ENCODE peak calls at places on chromosome 1, in ten cellular contexts. O is fibroblast of pulmonary artery, E is lower leg skin, P is esophagus squamous epithelium, Y is choroid plexus epithelial cell, M is fibroblast of the aortic adventitia, V is stomach, D is heart left ventricle, K is HCT116, R is brain microvascular endothelial cell. H is an unnamed sample.

GRCh38 chr1:61081637-61082335 is 575 bp upstream of the NFIA start:
- DNase-seq in K (no peak), V (peak), R (no peak), E (peak), D (peak), Y (peak), M (peak), O (peak), P (no peak), H (peak)

GRCh38 chr1:216596298-216596947 is 126.8 kb downstream of the ESRRG start:
- DNase-seq in V (no peak), E (no peak), K (no peak), R (no peak), Y (no peak), M (no peak), O (no peak), P (no peak), D (no peak), H (peak)

GRCh38 chr1:44677201-44677520 is 2.6 kb downstream of the ARMH1 start:
- DNase-seq in O (peak), K (no peak), M (peak), P (no peak), V (no peak), D (no peak), E (no peak), Y (peak), R (peak), H (peak)

GRCh38 chr1:179082308-179083030 is 599 bp downstream of the TOR3A start:
- DNase-seq in V (peak), K (no peak), D (no peak), R (no peak), P (no peak), E (no peak), M (peak), O (peak), Y (peak), H (no peak)

GRCh38 chr1:172717722-172718455 is 59.0 kb downstream of the FASLG start:
- DNase-seq in O (no peak), R (no peak), D (no peak), K (no peak), V (no peak), M (no peak), P (no peak), E (no peak), Y (no peak), H (peak)

GRCh38 chr1:172360511-172360910 is 60.0 kb upstream of the C1orf105 start:
- DNase-seq in R (no peak), D (no peak), P (no peak), O (peak), V (no peak), M (no peak), Y (no peak), K (no peak), E (no peak), H (no peak)

GRCh38 chr1:46489638-46490602 is at the start of gene DMBX1:
- DNase-seq in M (no peak), O (no peak), V (peak), K (peak), E (no peak), R (no peak), P (no peak), D (peak), Y (no peak), H (no peak)

GRCh38 chr1:81834921-81835698 is 34.4 kb downstream of the ADGRL2 start:
- DNase-seq in D (no peak), E (no peak), O (peak), P (no peak), R (peak), Y (peak), V (no peak), K (no peak), M (peak), H (peak)

GRCh38 chr1:178278135-178278534 is 184.2 kb downstream of the RASAL2 start:
- DNase-seq in V (no peak), O (peak), K (no peak), Y (no peak), D (no peak), P (no peak), M (peak), E (no peak), R (no peak), H (no peak)

GRCh38 chr1:8705104-8705503 is 112.3 kb downstream of the RERE start:
- DNase-seq in Y (no peak), R (no peak), P (no peak), E (no peak), D (no peak), M (no peak), K (no peak), V (no peak), O (no peak), H (no peak)

GRCh38 chr1:169110691-169111447 is 4.4 kb downstream of the ATP1B1 start:
- DNase-seq in O (peak), Y (peak), V (no peak), R (peak), E (no peak), P (no peak), M (peak), D (no peak), K (no peak), H (no peak)

GRCh38 chr1:16074217-16074616 is 766 bp upstream of the FAM131C start:
- DNase-seq in O (no peak), R (no peak), Y (no peak), V (no peak), E (no peak), D (no peak), M (no peak), P (no peak), K (no peak), H (no peak)
- H3K4me3 ChIP-seq in O (no peak), R (no peak), Y (no peak), V (no peak), E (no peak), D (no peak), M (no peak), P (no peak), K (no peak), H (no peak)

DNA sequence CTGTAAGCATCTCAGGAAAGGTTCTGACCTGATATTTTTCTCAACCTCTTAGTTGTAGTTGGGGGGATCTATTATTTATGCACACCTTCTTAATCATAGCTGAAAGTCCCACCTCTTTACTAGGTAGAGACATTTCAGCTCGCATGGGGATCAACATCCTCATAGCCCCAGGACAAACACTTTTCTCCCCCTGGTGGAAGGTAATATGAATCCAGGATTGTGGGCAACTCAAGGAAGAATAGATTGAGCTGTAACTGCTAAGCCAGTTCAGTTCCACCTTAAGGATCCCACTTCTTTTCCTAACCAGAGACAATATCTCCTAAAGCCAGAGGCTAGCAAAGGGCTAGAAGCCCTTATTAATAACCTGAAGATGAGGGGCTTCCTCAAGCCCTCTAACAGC is 25.4 kb upstream of the SMYD3 start:
- DNase-seq in K (no peak), E (no peak), O (no peak), Y (peak), R (no peak), P (no peak), V (no peak), D (no peak), M (no peak), H (no peak)
- TF ChIP-seq CTCF in K (peak), E (no peak), O (peak), Y (peak), R (peak), P (no peak), V (no peak), D (no peak), M (peak), H (peak)

DNA sequence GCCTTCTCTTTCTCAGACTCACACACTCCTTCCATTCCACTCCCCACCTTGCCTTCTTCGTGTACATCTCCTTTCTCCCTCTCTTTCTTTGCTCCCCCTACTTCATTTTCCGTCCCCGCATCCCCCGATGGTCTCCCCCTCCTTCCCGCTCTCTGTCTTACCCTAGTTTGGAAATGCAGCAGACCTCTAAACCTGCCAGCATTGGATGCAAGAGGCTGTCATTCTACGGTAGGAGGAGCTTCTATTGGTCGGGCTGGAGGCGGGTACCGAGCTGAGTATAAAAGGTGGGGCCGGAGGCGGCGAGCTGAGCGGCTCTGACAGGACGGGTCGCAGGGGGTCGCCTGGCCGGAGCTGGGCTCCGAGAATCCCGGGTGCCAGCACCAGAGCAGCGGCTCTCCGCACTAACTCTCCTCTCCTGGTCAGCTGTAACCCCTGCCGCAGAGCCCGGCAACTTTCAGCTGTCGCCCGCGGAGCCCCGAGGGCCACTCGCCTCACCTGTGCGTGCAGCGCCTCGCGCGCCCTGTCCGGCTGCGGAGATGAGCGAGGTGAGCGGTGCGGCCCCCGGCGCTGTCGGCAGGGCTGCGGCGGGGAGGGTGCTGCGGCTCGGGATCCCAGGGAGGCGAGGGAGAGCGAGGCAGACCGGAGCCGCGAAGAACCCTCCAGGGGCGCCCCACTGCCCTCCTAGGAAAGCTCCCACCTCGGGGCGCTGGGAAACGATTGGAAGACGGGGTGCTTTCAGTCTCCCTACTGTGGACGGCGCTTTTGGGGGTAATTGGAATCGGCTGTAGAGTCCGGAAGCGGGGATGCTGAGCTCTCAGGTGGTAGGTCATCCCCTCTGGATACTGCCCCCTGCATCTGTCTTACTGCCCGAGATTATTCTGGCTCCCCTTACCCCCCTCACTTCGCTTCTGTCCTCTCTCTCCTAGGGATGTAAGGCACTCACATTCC is at the start of gene PCP4L1:
- DNase-seq in R (peak), M (peak), K (no peak), E (peak), O (peak), Y (peak), V (peak), D (peak), P (no peak), H (peak)
- H3K4me3 ChIP-seq in R (peak), M (peak), K (no peak), E (peak), O (peak), Y (peak), V (peak), D (peak), P (peak), H (peak)

DNA sequence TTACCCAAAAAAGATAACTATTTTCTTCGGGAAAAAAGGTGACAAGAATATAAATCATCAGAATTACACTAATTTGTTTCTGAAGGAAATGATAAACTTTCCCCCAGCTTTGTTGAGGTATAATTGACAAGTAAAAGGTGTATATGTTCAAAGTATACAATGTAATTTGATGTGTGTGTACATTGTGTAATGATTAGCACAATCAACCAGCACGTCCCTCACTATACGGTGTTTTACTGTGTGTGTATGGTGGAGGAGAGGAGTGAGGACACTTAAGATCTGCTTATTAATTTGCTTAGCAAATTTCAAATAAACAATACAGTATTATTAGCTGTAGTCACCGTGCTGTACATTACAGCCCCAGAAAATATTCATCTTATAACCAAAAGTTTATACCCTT is 77.7 kb downstream of the CAMTA1 start:
- DNase-seq in K (no peak), O (no peak), P (no peak), Y (no peak), V (no peak), D (no peak), R (no peak), E (no peak), M (no peak), H (no peak)
- TF ChIP-seq CTCF in K (no peak), O (no peak), P (no peak), Y (no peak), V (no peak), D (no peak), R (no peak), E (no peak), M (no peak), H (no peak)

GRCh38 chr1:77942400-77943140 is 36.3 kb downstream of the FUBP1 start:
- DNase-seq in V (no peak), K (no peak), M (no peak), R (no peak), E (no peak), Y (no peak), P (no peak), D (no peak), O (no peak), H (no peak)

GRCh38 chr1:77938656-77939055 is 40.2 kb downstream of the FUBP1 start:
- DNase-seq in R (no peak), Y (no peak), M (no peak), P (no peak), E (no peak), V (no peak), O (no peak), D (no peak), K (no peak), H (no peak)

GRCh38 chr1:77945345-77945744 is 33.5 kb downstream of the FUBP1 start:
- DNase-seq in M (no peak), E (no peak), P (no peak), O (no peak), D (no peak), R (no peak), K (no peak), V (no peak), Y (no peak), H (no peak)

DNA sequence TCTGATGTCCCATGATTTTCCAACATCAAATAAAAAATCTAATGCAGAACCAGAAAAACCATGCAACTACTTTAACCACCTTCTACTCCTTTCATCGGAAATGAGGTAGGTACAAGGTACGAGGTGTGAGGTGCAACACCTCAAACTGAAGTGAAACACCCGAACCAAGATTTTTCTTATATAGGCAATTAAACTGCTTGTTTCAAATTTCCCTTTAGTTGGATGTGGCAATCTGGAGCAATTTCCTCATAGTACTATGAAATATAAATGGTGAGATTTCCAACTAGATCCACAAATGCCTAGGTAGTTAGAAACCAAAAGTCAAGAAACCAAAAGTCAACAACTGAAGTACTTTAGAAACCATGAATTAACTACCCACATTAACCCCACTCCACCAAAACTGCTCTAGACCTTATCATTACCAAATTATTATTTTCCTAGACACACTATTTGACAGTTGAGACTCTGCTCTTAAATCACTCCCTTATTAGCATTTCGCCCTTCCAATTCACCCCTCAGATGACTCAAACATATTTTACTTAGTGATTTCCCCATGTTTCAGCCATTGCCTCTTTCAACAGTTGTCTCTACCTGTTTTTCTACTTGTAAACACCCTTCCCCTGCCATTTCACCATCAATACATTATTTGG is 37.8 kb downstream of the FUBP1 start:
- DNase-seq in M (no peak), K (no peak), O (no peak), D (no peak), V (no peak), P (no peak), E (no peak), R (no peak), Y (peak), H (no peak)
- H3K4me3 ChIP-seq in M (no peak), K (no peak), O (no peak), D (no peak), V (no peak), P (no peak), E (no peak), R (no peak), Y (no peak), H (no peak)

GRCh38 chr1:151539321-151540020 is 638 bp upstream of the TUFT1 start:
- DNase-seq in M (peak), V (peak), P (peak), D (peak), E (peak), R (peak), K (peak), O (peak), Y (peak), H (peak)
- TF ChIP-seq CTCF in M (no peak), V (no peak), P (no peak), D (no peak), E (no peak), R (no peak), K (no peak), O (no peak), Y (no peak), H (no peak)

DNA sequence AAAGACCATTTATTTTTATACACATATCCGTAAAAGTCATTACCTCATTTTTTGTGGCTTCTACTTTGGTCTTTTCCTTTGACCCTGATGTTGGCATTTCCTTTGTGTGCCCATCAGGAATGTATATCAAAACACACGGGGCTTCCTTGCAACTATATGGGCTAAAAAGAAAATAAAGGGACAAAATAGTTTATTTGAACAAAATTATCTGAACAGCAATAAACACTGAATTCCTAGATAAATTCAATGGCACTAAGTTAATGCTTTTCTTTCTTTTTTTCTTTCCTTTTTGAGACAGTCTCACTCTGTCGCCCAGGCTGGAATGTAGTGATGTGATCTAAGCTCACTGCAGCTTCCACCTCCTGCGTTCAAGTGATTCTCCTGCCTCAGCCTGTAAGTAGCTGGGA is 45.2 kb downstream of the EPRS1 start:
- DNase-seq in O (peak), M (no peak), V (no peak), D (no peak), R (peak), P (no peak), Y (peak), E (no peak), K (no peak), H (no peak)
- H3K4me3 ChIP-seq in O (no peak), M (no peak), V (no peak), D (no peak), R (no peak), P (no peak), Y (no peak), E (no peak), K (no peak), H (no peak)

GRCh38 chr1:93746423-93746822 is 64.8 kb upstream of the BCAR3 start:
- DNase-seq in O (no peak), R (no peak), K (no peak), Y (no peak), E (no peak), D (no peak), P (no peak), V (no peak), M (no peak), H (no peak)

GRCh38 chr1:93751391-93752250 is 70.0 kb upstream of the BCAR3 start:
- DNase-seq in M (no peak), D (peak), O (no peak), P (no peak), R (no peak), Y (no peak), K (no peak), E (peak), V (no peak), H (no peak)

GRCh38 chr1:93750946-93751345 is 69.3 kb upstream of the BCAR3 start:
- DNase-seq in Y (no peak), R (no peak), D (no peak), P (no peak), E (no peak), V (no peak), O (no peak), M (no peak), K (no peak), H (no peak)

GRCh38 chr1:93749487-93749886 is 67.8 kb upstream of the BCAR3 start:
- DNase-seq in Y (no peak), D (no peak), V (no peak), P (no peak), M (no peak), R (no peak), K (no peak), E (no peak), O (no peak), H (no peak)

GRCh38 chr1:93749894-93750301 is 68.3 kb upstream of the BCAR3 start:
- DNase-seq in Y (peak), M (no peak), P (no peak), V (peak), O (peak), D (no peak), K (peak), E (no peak), R (no peak), H (no peak)
- TF ChIP-seq CTCF in Y (peak), M (peak), P (peak), V (no peak), O (peak), D (no peak), K (peak), E (no peak), R (peak), H (no peak)

GRCh38 chr1:241156231-241156965 is 200.6 kb downstream of the RGS7 start:
- DNase-seq in V (peak), E (no peak), M (peak), D (no peak), O (peak), R (peak), Y (no peak), P (no peak), K (no peak), H (peak)

GRCh38 chr1:241161188-241161689 is 195.8 kb downstream of the RGS7 start:
- DNase-seq in Y (no peak), V (no peak), O (no peak), K (no peak), P (no peak), M (no peak), D (no peak), E (no peak), R (no peak), H (no peak)

GRCh38 chr1:241163363-241163762 is 193.6 kb downstream of the RGS7 start:
- DNase-seq in M (no peak), D (no peak), P (no peak), V (no peak), R (no peak), K (no peak), E (no peak), Y (no peak), O (no peak), H (no peak)

GRCh38 chr1:241157435-241157834 is 199.6 kb downstream of the RGS7 start:
- DNase-seq in K (no peak), V (no peak), Y (no peak), E (no peak), R (no peak), M (no peak), O (no peak), D (no peak), P (no peak), H (no peak)
- H3K4me3 ChIP-seq in K (no peak), V (no peak), Y (no peak), E (no peak), R (no peak), M (no peak), O (no peak), D (no peak), P (no peak), H (no peak)